ENCODE peak calls at places on chromosomes 11 and 22, in eight cellular contexts. W, Z, M, Y, G, D, L and U are unnamed samples.

GRCh38 chr11:73225851-73226250 is 7.8 kb downstream of the P2RY2 start:
- DNase-seq in W (no peak), Z (no peak), M (no peak), Y (no peak), G (no peak), D (no peak), L (no peak), U (no peak)

GRCh38 chr11:970319-970871 is 44.7 kb downstream of the AP2A2 start:
- DNase-seq in W (no peak), Z (no peak), M (no peak), Y (no peak), G (no peak), D (no peak), L (no peak), U (no peak)

GRCh38 chr11:107359701-107360100 is 97.9 kb downstream of the CWF19L2 start:
- DNase-seq in W (no peak), Z (no peak), M (no peak), Y (no peak), G (peak), D (no peak), L (no peak), U (no peak)

GRCh38 chr11:35794850-35795249 is 132.3 kb downstream of the TRIM44 start:
- DNase-seq in W (no peak), Z (peak), M (no peak), Y (no peak), G (peak), D (no peak), L (no peak), U (peak)

GRCh38 chr22:27726726-27727449 is 74.7 kb downstream of the MN1 start:
- DNase-seq in W (peak), Z (no peak), M (no peak), Y (peak), G (peak), D (no peak), L (no peak), U (no peak)

GRCh38 chr11:69414773-69415187 is 66.7 kb upstream of the LINC01488 start:
- DNase-seq in W (no peak), Z (no peak), M (no peak), Y (no peak), G (no peak), D (no peak), L (no peak), U (no peak)

GRCh38 chr22:37775785-37776638 is 31.7 kb upstream of the GCAT start:
- DNase-seq in W (no peak), Z (peak), M (no peak), Y (no peak), G (peak), D (no peak), L (no peak), U (peak)

GRCh38 chr11:75520688-75521087 is 5.1 kb downstream of the GDPD5 start:
- DNase-seq in W (no peak), Z (no peak), M (no peak), Y (no peak), G (no peak), D (no peak), L (no peak), U (no peak)

GRCh38 chr11:134261626-134262488 is 8.5 kb downstream of the ACAD8 start:
- DNase-seq in W (peak), Z (no peak), M (no peak), Y (no peak), G (peak), D (no peak), L (no peak), U (peak)

GRCh38 chr22:19629331-19629719 is 85.0 kb upstream of the SEPTIN5 start:
- DNase-seq in W (peak), Z (no peak), M (no peak), Y (no peak), G (no peak), D (no peak), L (no peak), U (no peak)

GRCh38 chr22:49247194-49247924 is 580.3 kb downstream of the BRD1 start:
- DNase-seq in W (no peak), Z (no peak), M (no peak), Y (no peak), G (no peak), D (no peak), L (no peak), U (no peak)

GRCh38 chr11:61826930-61827572 is 1.0 kb upstream of the FADS2 start:
- DNase-seq in W (peak), Z (no peak), M (no peak), Y (peak), G (no peak), D (no peak), L (no peak), U (peak)